ENCODE peak calls at places on chromosomes 6 and 20, in five cellular contexts. One of them, this sample, is unnamed.

GRCh38 chr6:21240709-21241108 is 352.8 kb upstream of the SOX4 start:
- DNase-seq in T-helper 9 cell: no peak
- DNase-seq in Calu3: no peak
- DNase-seq in AG09319: no peak
- DNase-seq in NAMALWA: no peak
- DNase-seq in this sample: peak

GRCh38 chr6:159324599-159324998 is 155.4 kb downstream of the FNDC1 start:
- DNase-seq in T-helper 9 cell: no peak
- DNase-seq in AG09319: no peak
- DNase-seq in NAMALWA: no peak
- DNase-seq in Calu3: no peak
- DNase-seq in this sample: no peak

GRCh38 chr20:34115232-34115631 is 3.2 kb upstream of the EIF2S2 start:
- DNase-seq in NAMALWA: no peak
- DNase-seq in AG09319: no peak
- DNase-seq in T-helper 9 cell: no peak
- DNase-seq in Calu3: no peak
- DNase-seq in this sample: no peak

GRCh38 chr20:4508773-4509172 is 212.9 kb upstream of the PRND start:
- DNase-seq in NAMALWA: no peak
- DNase-seq in T-helper 9 cell: no peak
- DNase-seq in Calu3: no peak
- DNase-seq in AG09319: no peak
- DNase-seq in this sample: no peak

GRCh38 chr6:32980488-32981038 is 12.2 kb downstream of the BRD2 start:
- DNase-seq in AG09319: no peak
- DNase-seq in Calu3: no peak
- DNase-seq in T-helper 9 cell: no peak
- DNase-seq in NAMALWA: peak
- DNase-seq in this sample: no peak

GRCh38 chr6:170089937-170090335 is 200.9 kb downstream of the DLL1 start:
- DNase-seq in T-helper 9 cell: no peak
- DNase-seq in NAMALWA: no peak
- DNase-seq in AG09319: no peak
- DNase-seq in Calu3: no peak
- DNase-seq in this sample: no peak

GRCh38 chr6:3766219-3766618 is 14.7 kb upstream of the PXDC1 start:
- DNase-seq in Calu3: no peak
- DNase-seq in NAMALWA: no peak
- DNase-seq in T-helper 9 cell: no peak
- DNase-seq in AG09319: no peak
- DNase-seq in this sample: peak

GRCh38 chr6:168574699-168575195 is 133.8 kb downstream of the SMOC2 start:
- DNase-seq in NAMALWA: no peak
- DNase-seq in T-helper 9 cell: no peak
- DNase-seq in Calu3: no peak
- DNase-seq in AG09319: no peak
- DNase-seq in this sample: no peak

GRCh38 chr6:14510038-14510437 is 392.5 kb downstream of the CD83 start:
- DNase-seq in Calu3: no peak
- DNase-seq in NAMALWA: no peak
- DNase-seq in T-helper 9 cell: no peak
- DNase-seq in AG09319: no peak
- DNase-seq in this sample: no peak

GRCh38 chr6:145028144-145028818 is 707.0 kb downstream of the EPM2A start:
- DNase-seq in AG09319: no peak
- DNase-seq in NAMALWA: peak
- DNase-seq in Calu3: peak
- DNase-seq in T-helper 9 cell: no peak
- DNase-seq in this sample: no peak

GRCh38 chr20:63848003-63848911 is 13.0 kb upstream of the ABHD16B start:
- DNase-seq in NAMALWA: no peak
- DNase-seq in T-helper 9 cell: no peak
- DNase-seq in AG09319: no peak
- DNase-seq in Calu3: no peak
- DNase-seq in this sample: no peak

GRCh38 chr6:145813285-145814034 is 1.1 kb downstream of the FBXO30 start:
- DNase-seq in NAMALWA: peak
- DNase-seq in AG09319: no peak
- DNase-seq in Calu3: no peak
- DNase-seq in T-helper 9 cell: no peak
- DNase-seq in this sample: no peak

GRCh38 chr20:8581451-8582183 is 449.6 kb downstream of the PLCB1 start:
- DNase-seq in NAMALWA: no peak
- DNase-seq in Calu3: no peak
- DNase-seq in AG09319: no peak
- DNase-seq in T-helper 9 cell: no peak
- DNase-seq in this sample: no peak

GRCh38 chr20:50367104-50367674 is 143.0 kb upstream of the PTPN1 start:
- DNase-seq in AG09319: no peak
- DNase-seq in Calu3: no peak
- DNase-seq in T-helper 9 cell: no peak
- DNase-seq in NAMALWA: no peak
- DNase-seq in this sample: no peak

GRCh38 chr6:1335367-1336037 is 23.6 kb downstream of the FOXQ1 start:
- DNase-seq in Calu3: peak
- DNase-seq in AG09319: peak
- DNase-seq in T-helper 9 cell: no peak
- DNase-seq in NAMALWA: no peak
- DNase-seq in this sample: peak

GRCh38 chr20:46770330-46771194 is 61.1 kb downstream of the SLC2A10 start:
- DNase-seq in T-helper 9 cell: no peak
- DNase-seq in AG09319: no peak
- DNase-seq in Calu3: no peak
- DNase-seq in NAMALWA: no peak
- DNase-seq in this sample: no peak

GRCh38 chr20:24695529-24696225 is 226.2 kb downstream of the SYNDIG1 start:
- DNase-seq in AG09319: no peak
- DNase-seq in T-helper 9 cell: no peak
- DNase-seq in NAMALWA: no peak
- DNase-seq in Calu3: no peak
- DNase-seq in this sample: no peak

GRCh38 chr20:39213476-39214145 is 251.5 kb downstream of the DHX35 start:
- DNase-seq in T-helper 9 cell: no peak
- DNase-seq in Calu3: no peak
- DNase-seq in NAMALWA: no peak
- DNase-seq in AG09319: no peak
- DNase-seq in this sample: no peak

GRCh38 chr6:56977192-56977591 is 22.3 kb downstream of the BEND6 start:
- DNase-seq in AG09319: no peak
- DNase-seq in T-helper 9 cell: no peak
- DNase-seq in Calu3: no peak
- DNase-seq in NAMALWA: no peak
- DNase-seq in this sample: no peak

GRCh38 chr6:44269168-44269920 is 906 bp upstream of the TMEM151B start:
- DNase-seq in Calu3: no peak
- DNase-seq in NAMALWA: no peak
- DNase-seq in T-helper 9 cell: no peak
- DNase-seq in AG09319: no peak
- DNase-seq in this sample: no peak

GRCh38 chr6:28003661-28004060 is 46.6 kb downstream of the OR2B6 start:
- DNase-seq in NAMALWA: no peak
- DNase-seq in T-helper 9 cell: no peak
- DNase-seq in AG09319: no peak
- DNase-seq in Calu3: no peak
- DNase-seq in this sample: no peak

GRCh38 chr6:38935051-38935450 is 113.5 kb upstream of the GLP1R start:
- DNase-seq in Calu3: no peak
- DNase-seq in AG09319: no peak
- DNase-seq in T-helper 9 cell: no peak
- DNase-seq in NAMALWA: no peak
- DNase-seq in this sample: no peak

GRCh38 chr6:146878564-146879343 is 280.0 kb downstream of the ADGB start:
- DNase-seq in AG09319: no peak
- DNase-seq in NAMALWA: no peak
- DNase-seq in T-helper 9 cell: no peak
- DNase-seq in Calu3: no peak
- DNase-seq in this sample: no peak

GRCh38 chr20:37007898-37008649 is 56.6 kb upstream of the SAMHD1 start:
- DNase-seq in AG09319: no peak
- DNase-seq in NAMALWA: peak
- DNase-seq in T-helper 9 cell: no peak
- DNase-seq in Calu3: no peak
- DNase-seq in this sample: peak

GRCh38 chr6:149913085-149913484 is 9.8 kb downstream of the RAET1G start:
- DNase-seq in AG09319: no peak
- DNase-seq in T-helper 9 cell: no peak
- DNase-seq in Calu3: no peak
- DNase-seq in NAMALWA: no peak
- DNase-seq in this sample: no peak

This sample was measured in fibroblast of the conjunctiva.